ENCODE peak calls at places on chromosomes 7 and 10, in ten cellular contexts. M is PC-3, K is upper lobe of right lung, U is HTR-8/SVneo, P is A673, R is progenitor cell of endocrine pancreas, E is amygdala, H is HT-29, A is neural progenitor cell, J is GM04503. Z is an unnamed sample.

GRCh38 chr10:79084972-79085597 is 16.3 kb downstream of the ZMIZ1 start:
- DNase-seq in P (no peak), H (no peak), K (no peak), U (no peak), M (no peak), R (no peak), J (no peak), E (no peak), A (no peak), Z (no peak)

GRCh38 chr7:73885975-73886798 is 25.2 kb downstream of the TMEM270 start:
- DNase-seq in M (no peak), J (no peak), E (no peak), H (no peak), P (no peak), U (no peak), A (peak), R (no peak), K (no peak), Z (no peak)

GRCh38 chr7:92873776-92874175 is 37.4 kb upstream of the CDK6 start:
- DNase-seq in M (no peak), E (no peak), K (no peak), A (no peak), R (no peak), P (no peak), H (no peak), U (no peak), J (no peak), Z (no peak)

GRCh38 chr7:151936207-151936606 is 20.0 kb upstream of the GALNTL5 start:
- DNase-seq in H (no peak), E (no peak), M (no peak), R (no peak), J (no peak), K (no peak), P (no peak), A (no peak), U (no peak), Z (no peak)

GRCh38 chr10:123287594-123288247 is 133.5 kb downstream of the BUB3 start:
- DNase-seq in P (no peak), U (no peak), R (no peak), K (no peak), H (no peak), A (no peak), J (no peak), E (no peak), M (peak), Z (no peak)

GRCh38 chr10:121469797-121470606 is 128.2 kb downstream of the FGFR2 start:
- DNase-seq in A (no peak), P (no peak), K (no peak), U (no peak), J (no peak), M (no peak), E (no peak), R (no peak), H (peak), Z (no peak)

GRCh38 chr10:29119374-29119773 is 169.5 kb upstream of the LYZL1 start:
- DNase-seq in M (peak), H (peak), K (no peak), P (peak), R (peak), U (peak), J (no peak), E (no peak), A (peak), Z (no peak)

GRCh38 chr7:20385121-20385520 is 54.4 kb downstream of the ITGB8 start:
- DNase-seq in A (no peak), U (no peak), K (no peak), H (no peak), J (no peak), P (peak), E (no peak), R (no peak), M (peak), Z (no peak)

GRCh38 chr7:104984591-104985258 is 29.3 kb upstream of the KMT2E start:
- DNase-seq in A (no peak), E (no peak), J (no peak), H (peak), P (no peak), R (no peak), U (no peak), K (no peak), M (no peak), Z (no peak)

GRCh38 chr10:33136781-33137180 is 178.8 kb upstream of the ITGB1 start:
- DNase-seq in P (no peak), J (no peak), K (no peak), U (no peak), R (no peak), M (peak), A (no peak), H (peak), E (no peak), Z (no peak)

GRCh38 chr10:50367732-50368131 is 116.4 kb upstream of the ASAH2 start:
- DNase-seq in A (peak), M (peak), K (no peak), P (peak), J (no peak), H (peak), U (peak), R (no peak), E (no peak), Z (no peak)

Z was measured in type B pancreatic cell.